ENCODE peak calls at places on chromosomes 6 and 20, in six cellular contexts. M is pancreas, Z is iPS DF 6.9, T is H4, J is HTR-8/SVneo, D is ELF-1. Q is an unnamed sample.

GRCh38 chr6:166355552-166355951 is 13.2 kb upstream of the SFT2D1 start:
- DNase-seq in J (no peak), M (no peak), T (no peak), Z (no peak), D (no peak), Q (no peak)

GRCh38 chr6:144653885-144654505 is 368.9 kb downstream of the UTRN start:
- DNase-seq in Z (no peak), D (no peak), M (no peak), J (no peak), T (no peak), Q (no peak)

GRCh38 chr6:44116643-44117382 is 10.4 kb downstream of the MRPL14 start:
- DNase-seq in J (peak), T (peak), Z (no peak), D (no peak), M (no peak), Q (no peak)

GRCh38 chr6:79385333-79385732 is 150.9 kb upstream of the HMGN3 start:
- DNase-seq in T (no peak), Z (no peak), M (no peak), J (no peak), D (no peak), Q (no peak)

GRCh38 chr6:13268914-13269532 is 59.3 kb downstream of the TBC1D7 start:
- DNase-seq in J (peak), D (peak), T (peak), Z (no peak), M (peak), Q (no peak)

GRCh38 chr6:152669894-152670293 is 27.8 kb upstream of the MYCT1 start:
- DNase-seq in J (peak), M (no peak), D (no peak), T (no peak), Z (no peak), Q (no peak)

GRCh38 chr6:107345398-107345797 is 114.0 kb downstream of the PDSS2 start:
- DNase-seq in M (no peak), Z (no peak), T (no peak), J (no peak), D (no peak), Q (no peak)

GRCh38 chr20:46027245-46027853 is 1.7 kb upstream of the SLC12A5 start:
- DNase-seq in T (no peak), M (peak), D (no peak), J (peak), Z (no peak), Q (peak)

GRCh38 chr20:45946149-45946970 is 11.9 kb downstream of the PCIF1 start:
- DNase-seq in D (no peak), J (no peak), Z (no peak), T (no peak), M (peak), Q (no peak)

GRCh38 chr20:31916724-31917123 is 35.1 kb downstream of the PDRG1 start:
- DNase-seq in Z (no peak), M (no peak), J (no peak), D (no peak), T (no peak), Q (no peak)

GRCh38 chr6:107561325-107561724 is 71.4 kb downstream of the SOBP start:
- DNase-seq in J (no peak), D (peak), M (no peak), T (no peak), Z (no peak), Q (no peak)

GRCh38 chr20:37166867-37167266 is 12.3 kb upstream of the RPN2 start:
- DNase-seq in D (no peak), T (no peak), Z (no peak), J (no peak), M (no peak), Q (no peak)